ENCODE peak calls at places on chromosomes 4 and X, in eight cellular contexts. Q is right lobe of liver; Z is stomach; V is upper lobe of right lung; E is CD8-positive, alpha-beta T cell; A is heart right ventricle; S is CD4-positive, CD25-positive, alpha-beta regulatory T cell; U is GM23248. W is an unnamed sample. For H3K9me3, the result is how much of the 10 kb centered on the place peaks cover.

GRCh38 chr4:137861682-137862081 is 329.4 kb upstream of the PCDH18 start:
- DNase-seq in Q (no peak), Z (no peak), V (no peak), E (no peak), A (no peak), S (no peak), U (peak), W (no peak)

GRCh38 chrX:118189628-118190027 is 73.0 kb upstream of the KLHL13 start:
- DNase-seq in Q (no peak), Z (no peak), V (no peak), E (no peak), A (peak), S (no peak), U (no peak), W (no peak)

GRCh38 chr4:1813231-1813630 is 20.1 kb downstream of the FGFR3 start:
- DNase-seq in Q (no peak), Z (no peak), V (no peak), E (no peak), A (no peak), S (no peak), U (no peak), W (no peak)

GRCh38 chrX:19760841-19761512 is 126.4 kb downstream of the SH3KBP1 start:
- DNase-seq in Q (no peak), Z (no peak), V (no peak), E (no peak), A (no peak), S (no peak), U (no peak), W (no peak)

GRCh38 chr4:165965503-165965902 is 92.5 kb downstream of the TLL1 start:
- DNase-seq in Q (no peak), Z (no peak), V (no peak), E (no peak), A (no peak), S (no peak), U (no peak), W (no peak)

GRCh38 chr4:41257901-41258300 is 1.2 kb downstream of the UCHL1 start:
- DNase-seq in Q (no peak), Z (no peak), V (no peak), E (no peak), A (no peak), S (no peak), U (no peak), W (no peak)

GRCh38 chrX:119757979-119758681 is at the start of gene SOWAHD:
- DNase-seq in Q (peak), Z (peak), V (peak), E (peak), A (no peak), S (peak), U (peak), W (no peak)

GRCh38 chrX:133568109-133568508 is 152.8 kb upstream of the GPC4 start:
- DNase-seq in Q (no peak), Z (no peak), V (no peak), E (no peak), A (no peak), S (no peak), U (no peak), W (no peak)

GRCh38 chr4:26028793-26029511 is 114.9 kb downstream of the SMIM20 start:
- DNase-seq in Q (peak), Z (peak), V (peak), E (peak), A (peak), S (peak), U (peak), W (peak)

GRCh38 chr4:89838005-89838404 is 1.0 kb upstream of the SNCA start:
- DNase-seq in Q (no peak), Z (no peak), V (no peak), E (no peak), A (no peak), S (no peak), U (peak), W (no peak)

GRCh38 chrX:101485212-101486064 is at the start of gene ARMCX4:
- DNase-seq in Q (peak), Z (peak), V (peak), E (peak), A (peak), S (peak), U (peak), W (peak)

GRCh38 chr4:184968784-184969201 is 49.5 kb upstream of the HELT start:
- DNase-seq in Q (peak), Z (peak), V (peak), E (no peak), A (peak), S (no peak), U (no peak), W (no peak)

GRCh38 chrX:38206036-38206435 is 14.6 kb downstream of the SRPX start:
- DNase-seq in Q (no peak), Z (no peak), V (no peak), E (no peak), A (no peak), S (no peak), U (peak), W (no peak)

GRCh38 chr4:92270908-92271307 is 32.9 kb upstream of the GRID2 start:
- DNase-seq in Q (no peak), Z (no peak), V (no peak), E (no peak), A (no peak), S (no peak), U (peak), W (no peak)

GRCh38 chrX:150408561-150408960 is 45.4 kb downstream of the MAMLD1 start:
- DNase-seq in Q (no peak), Z (no peak), V (no peak), E (no peak), A (no peak), S (no peak), U (no peak), W (no peak)

GRCh38 chr4:84263415-84263814 is 235.7 kb downstream of the NKX6-1 start:
- DNase-seq in Q (no peak), Z (no peak), V (no peak), E (no peak), A (no peak), S (no peak), U (no peak), W (no peak)

GRCh38 chr4:127641524-127641923 is 8.8 kb downstream of the INTU start:
- DNase-seq in Q (no peak), Z (no peak), V (no peak), E (no peak), A (no peak), S (no peak), U (peak), W (no peak)

GRCh38 chrX:17291998-17292658 is 82.9 kb upstream of the NHS start:
- DNase-seq in Q (no peak), Z (no peak), V (no peak), E (no peak), A (no peak), S (no peak), U (no peak), W (no peak)

DNA sequence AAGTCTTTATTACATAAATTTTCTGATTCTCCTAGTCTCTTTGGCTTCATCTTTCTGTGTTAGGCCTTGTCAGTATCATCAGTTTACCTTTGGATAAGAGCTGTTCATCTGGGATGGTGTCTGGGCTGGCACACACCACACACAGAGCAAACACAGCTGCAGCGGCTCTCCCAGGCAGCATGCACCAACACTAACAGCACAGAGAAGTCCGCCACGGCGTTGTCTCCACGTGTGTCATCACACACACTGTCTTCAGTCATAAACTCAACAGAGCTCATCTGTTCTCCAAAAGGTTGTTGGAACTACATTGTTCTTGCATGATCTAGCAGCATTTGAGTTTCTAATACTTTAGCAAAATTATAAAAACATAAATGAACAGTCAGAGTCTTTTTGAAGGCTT is 851.9 kb upstream of the FRG1 start:
- DNase-seq in Q (no peak), Z (no peak), V (no peak), E (no peak), A (no peak), S (no peak), U (peak), W (no peak)
- H3K9me3 ChIP-seq in Q (under half), Z (under half), V (under half), E (under half), A (under half), S (under half), U (under half), W (under half)

GRCh38 chr4:183185018-183185417 is 86.0 kb downstream of the WWC2 start:
- DNase-seq in Q (no peak), Z (no peak), V (no peak), E (no peak), A (no peak), S (no peak), U (no peak), W (no peak)
- H3K27ac ChIP-seq in Q (no peak), Z (no peak), V (no peak), E (no peak), A (no peak), S (no peak), U (no peak), W (no peak)

DNA sequence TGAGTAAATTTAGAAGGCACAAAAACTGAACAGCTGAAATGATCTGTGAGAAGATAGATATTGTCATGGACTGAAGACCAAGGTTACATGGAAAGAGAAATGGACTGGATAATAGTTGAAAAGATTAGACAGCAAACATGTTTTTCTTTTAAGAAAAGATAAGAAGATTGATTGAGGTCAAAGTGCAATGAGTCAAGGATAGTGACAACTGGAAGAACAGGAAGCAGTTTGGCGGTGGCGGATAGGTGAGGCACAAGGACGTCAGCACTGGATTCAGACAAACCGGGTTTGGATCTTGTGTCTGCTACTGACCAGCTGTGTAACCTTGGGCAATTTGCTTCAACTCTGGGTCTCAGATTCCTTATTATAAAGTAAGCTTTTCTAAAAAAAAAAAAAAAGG is 2.0 kb upstream of the HPGD start:
- DNase-seq in Q (no peak), Z (peak), V (no peak), E (no peak), A (no peak), S (no peak), U (no peak), W (no peak)
- H3K4me3 ChIP-seq in Q (no peak), Z (no peak), V (no peak), E (no peak), A (no peak), S (no peak), U (no peak), W (no peak)

DNA sequence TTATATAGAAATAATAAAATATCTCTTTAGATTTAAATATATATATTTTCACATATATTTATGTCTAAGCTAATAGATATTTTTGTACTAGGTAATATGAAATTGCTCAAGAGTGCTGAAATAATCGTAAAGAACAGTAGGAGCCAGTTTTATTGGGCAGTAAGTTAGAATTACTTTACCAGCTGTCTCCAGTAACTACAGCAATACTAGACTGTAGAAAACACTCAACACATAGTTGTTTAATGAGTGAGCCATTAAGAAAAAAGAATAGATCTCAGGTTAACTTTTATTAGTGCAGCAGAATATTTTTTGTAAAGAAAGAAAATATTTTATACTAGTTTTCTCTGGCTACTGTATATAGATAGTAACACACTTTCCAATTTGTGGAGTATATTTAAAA is 715.2 kb downstream of the TRIML1 start:
- DNase-seq in Q (no peak), Z (no peak), V (no peak), E (no peak), A (no peak), S (no peak), U (peak), W (no peak)
- H3K9me3 ChIP-seq in Q (under half), Z (under half), V (under half), E (under half), A (under half), S (under half), U (under half), W (under half)

GRCh38 chr4:120052840-120053239 is 13.8 kb downstream of the MAD2L1 start:
- DNase-seq in Q (no peak), Z (no peak), V (no peak), E (no peak), A (peak), S (no peak), U (peak), W (peak)
- H3K27ac ChIP-seq in Q (no peak), Z (peak), V (no peak), E (no peak), A (no peak), S (no peak), U (peak), W (no peak)

GRCh38 chr4:22712105-22712504 is 19.4 kb downstream of the GBA3 start:
- DNase-seq in Q (no peak), Z (no peak), V (no peak), E (no peak), A (no peak), S (no peak), U (no peak), W (no peak)
- H3K4me3 ChIP-seq in Q (peak), Z (no peak), V (no peak), E (no peak), A (no peak), S (no peak), U (no peak), W (no peak)

GRCh38 chrX:53580742-53581504 is 105.6 kb downstream of the HUWE1 start:
- DNase-seq in Q (no peak), Z (no peak), V (no peak), E (no peak), A (peak), S (no peak), U (no peak), W (no peak)
- H3K9me3 ChIP-seq in Q (under half), Z (under half), V (under half), E (under half), A (under half), S (under half), U (under half), W (under half)

GRCh38 chr4:86107112-86107511 is 252.7 kb downstream of the MAPK10 start:
- DNase-seq in Q (no peak), Z (no peak), V (no peak), E (no peak), A (no peak), S (no peak), U (no peak), W (no peak)

GRCh38 chr4:86108152-86108551 is 251.7 kb downstream of the MAPK10 start:
- DNase-seq in Q (no peak), Z (no peak), V (no peak), E (no peak), A (no peak), S (no peak), U (peak), W (no peak)

GRCh38 chr4:86108834-86109233 is 251.0 kb downstream of the MAPK10 start:
- DNase-seq in Q (no peak), Z (no peak), V (no peak), E (no peak), A (no peak), S (no peak), U (no peak), W (no peak)

GRCh38 chr4:86101841-86102240 is 258.0 kb downstream of the MAPK10 start:
- DNase-seq in Q (no peak), Z (no peak), V (no peak), E (no peak), A (no peak), S (no peak), U (no peak), W (no peak)

GRCh38 chr4:86106475-86106874 is 253.4 kb downstream of the MAPK10 start:
- DNase-seq in Q (no peak), Z (no peak), V (no peak), E (no peak), A (no peak), S (no peak), U (no peak), W (no peak)
- H3K27ac ChIP-seq in Q (no peak), Z (no peak), V (no peak), E (no peak), A (no peak), S (no peak), U (no peak), W (no peak)

W was measured in aorta.